ENCODE peak calls at places on chromosomes 4 and X, in eight cellular contexts. O, H, N, G, V, M, X and A are unnamed samples.

GRCh38 chrX:125605145-125605544 is 285.5 kb downstream of the TEX13C start:
- DNase-seq in O (no peak), H (no peak), N (no peak), G (no peak), V (no peak), M (no peak), X (no peak), A (no peak)

GRCh38 chrX:136731207-136731782 is 49.4 kb downstream of the ARHGEF6 start:
- DNase-seq in O (no peak), H (no peak), N (no peak), G (no peak), V (no peak), M (no peak), X (no peak), A (no peak)

GRCh38 chr4:53563824-53564223 is 27.5 kb downstream of the LNX1 start:
- DNase-seq in O (no peak), H (no peak), N (peak; percentile 97), G (no peak), V (no peak), M (peak; percentile 82), X (no peak), A (no peak)

GRCh38 chr4:86220137-86220536 is 139.7 kb downstream of the MAPK10 start:
- DNase-seq in O (no peak), H (no peak), N (peak; percentile 56), G (no peak), V (no peak), M (peak; percentile 36), X (no peak), A (no peak)

GRCh38 chr4:74230902-74231499 is 73.1 kb downstream of the MTHFD2L start:
- DNase-seq in O (no peak), H (no peak), N (peak; percentile 45), G (no peak), V (no peak), M (peak; percentile 57), X (peak; percentile 52), A (no peak)

GRCh38 chr4:79311279-79311678 is 14.6 kb downstream of the NAA11 start:
- DNase-seq in O (no peak), H (no peak), N (no peak), G (no peak), V (no peak), M (no peak), X (no peak), A (no peak)

GRCh38 chr4:100299019-100299418 is 108.8 kb upstream of the DDIT4L start:
- DNase-seq in O (no peak), H (no peak), N (peak; percentile 94), G (no peak), V (no peak), M (peak; percentile 13), X (no peak), A (no peak)

GRCh38 chrX:74492720-74493201 is 71.5 kb downstream of the SLC16A2 start:
- DNase-seq in O (no peak), H (peak; percentile 15), N (no peak), G (no peak), V (no peak), M (no peak), X (no peak), A (peak; percentile 32)

GRCh38 chr4:139619644-139620043 is 46.0 kb upstream of the MGST2 start:
- DNase-seq in O (no peak), H (peak; percentile 22), N (no peak), G (no peak), V (no peak), M (peak; percentile 28), X (no peak), A (no peak)

GRCh38 chr4:53592686-53593641 is 1.7 kb upstream of the LNX1 start:
- DNase-seq in O (no peak), H (no peak), N (peak; percentile 20), G (no peak), V (peak; percentile 72), M (peak; percentile 69), X (peak; percentile 77), A (peak; percentile 95)

GRCh38 chr4:53676402-53676871 is 85.2 kb upstream of the LNX1 start:
- DNase-seq in O (no peak), H (no peak), N (peak; percentile 22), G (no peak), V (no peak), M (no peak), X (no peak), A (no peak)

GRCh38 chrX:110944323-110944761 is 148.7 kb upstream of the CHRDL1 start:
- DNase-seq in O (no peak), H (peak; percentile 3), N (no peak), G (peak; percentile 88), V (peak; percentile 56), M (no peak), X (peak; percentile 27), A (peak; percentile 79)

GRCh38 chr4:100362363-100362762 is 155.5 kb downstream of the EMCN start:
- DNase-seq in O (no peak), H (no peak), N (peak; percentile 22), G (no peak), V (no peak), M (no peak), X (no peak), A (no peak)

GRCh38 chr4:155342142-155342541 is 34.6 kb downstream of the MAP9 start:
- DNase-seq in O (peak; percentile 16), H (no peak), N (peak; percentile 40), G (no peak), V (no peak), M (peak; percentile 48), X (no peak), A (no peak)

GRCh38 chr4:186688150-186688943 is 35.3 kb downstream of the FAT1 start:
- DNase-seq in O (no peak), H (no peak), N (no peak), G (no peak), V (peak; percentile 64), M (no peak), X (no peak), A (no peak)

GRCh38 chrX:123215397-123216089 is 31.5 kb downstream of the GRIA3 start:
- DNase-seq in O (peak; percentile 75), H (no peak), N (no peak), G (no peak), V (no peak), M (no peak), X (no peak), A (no peak)

GRCh38 chr4:16264798-16265197 is 38.5 kb upstream of the TAPT1 start:
- DNase-seq in O (peak; percentile 82), H (no peak), N (peak; percentile 16), G (no peak), V (peak; percentile 60), M (peak; percentile 25), X (no peak), A (no peak)

GRCh38 chr4:142883433-142883832 is 37.3 kb upstream of the INPP4B start:
- DNase-seq in O (peak; percentile 28), H (no peak), N (no peak), G (no peak), V (peak; percentile 7), M (no peak), X (no peak), A (no peak)

GRCh38 chr4:10006236-10006603 is 15.1 kb downstream of the SLC2A9 start:
- DNase-seq in O (peak; percentile 84), H (no peak), N (peak; percentile 21), G (no peak), V (peak; percentile 92), M (peak; percentile 68), X (peak; percentile 71), A (peak; percentile 82)

GRCh38 chr4:130197946-130198345 is 1102.0 kb downstream of the C4orf33 start:
- DNase-seq in O (no peak), H (no peak), N (no peak), G (no peak), V (no peak), M (no peak), X (no peak), A (no peak)

GRCh38 chr4:27198971-27199370 is 338.3 kb downstream of the STIM2 start:
- DNase-seq in O (no peak), H (no peak), N (no peak), G (no peak), V (no peak), M (no peak), X (no peak), A (no peak)

GRCh38 chr4:59920414-59920813 is 1279.7 kb upstream of the ADGRL3 start:
- DNase-seq in O (peak; percentile 29), H (no peak), N (no peak), G (no peak), V (no peak), M (no peak), X (no peak), A (no peak)

GRCh38 chr4:165874072-165874798 is 1.2 kb downstream of the TLL1 start:
- DNase-seq in O (no peak), H (no peak), N (no peak), G (peak; percentile 85), V (peak; percentile 76), M (peak; percentile 27), X (no peak), A (no peak)

GRCh38 chr4:143183513-143184216 is 1.1 kb upstream of the USP38 start:
- DNase-seq in O (peak; percentile 26), H (no peak), N (no peak), G (no peak), V (no peak), M (no peak), X (no peak), A (no peak)

GRCh38 chr4:183659919-183660318 is 826 bp downstream of the TRAPPC11 start:
- DNase-seq in O (peak; percentile 9), H (no peak), N (no peak), G (no peak), V (peak; percentile 5), M (no peak), X (no peak), A (no peak)